ENCODE peak calls at places on chromosomes 13 and 19, in five cellular contexts. B is kidney glomerular epithelial cell; E is T-helper 17 cell; X is stimulated activated CD4-positive, alpha-beta T cell treated with anti-CD3 and anti-CD28 coated beads, Interleukin-2, amount 100 ng/mL, for 4 hours; U is immature natural killer cell. H is an unnamed sample.

GRCh38 chr19:6580313-6580712 is 10.6 kb downstream of the CD70 start:
- DNase-seq in X (no peak), U (no peak), E (no peak), B (peak; percentile 88), H (peak; percentile 97)

GRCh38 chr13:99104396-99104795 is 96.3 kb upstream of the UBAC2 start:
- DNase-seq in B (no peak), E (no peak), X (no peak), U (no peak), H (no peak)

GRCh38 chr13:51549050-51549449 is 35.2 kb upstream of the WDFY2 start:
- DNase-seq in X (no peak), U (no peak), E (no peak), B (no peak), H (no peak)

GRCh38 chr13:104837756-104838155 is 1697.7 kb downstream of the EFNB2 start:
- DNase-seq in B (no peak), U (no peak), X (no peak), E (no peak), H (no peak)

GRCh38 chr13:39929583-39929982 is 274.1 kb downstream of the COG6 start:
- DNase-seq in B (no peak), E (no peak), X (no peak), U (no peak), H (no peak)

GRCh38 chr13:109209526-109209925 is 576.9 kb downstream of the IRS2 start:
- DNase-seq in B (no peak), X (no peak), E (no peak), U (no peak), H (no peak)

GRCh38 chr13:44819245-44819644 is 170.0 kb downstream of the NUFIP1 start:
- DNase-seq in X (no peak), U (no peak), E (no peak), B (peak; percentile 43), H (peak; percentile 72)

GRCh38 chr13:68078874-68079273 is 848.7 kb upstream of the PCDH9 start:
- DNase-seq in B (no peak), X (no peak), U (no peak), E (no peak), H (no peak)

GRCh38 chr19:38880882-38881609 is 3.0 kb upstream of the RINL start:
- DNase-seq in X (no peak), E (no peak), B (no peak), U (no peak), H (no peak)

GRCh38 chr13:97003071-97003470 is 8.8 kb upstream of the OXGR1 start:
- DNase-seq in U (no peak), B (peak; percentile 26), X (no peak), E (no peak), H (peak; percentile 5)

GRCh38 chr19:19338082-19338481 is 17.5 kb downstream of the MAU2 start:
- DNase-seq in B (no peak), X (no peak), U (no peak), E (no peak), H (no peak)

GRCh38 chr19:29400917-29401711 is 124.7 kb upstream of the VSTM2B start:
- DNase-seq in E (no peak), B (peak; percentile 32), X (no peak), U (no peak), H (no peak)

GRCh38 chr13:75364131-75364713 is 117.7 kb downstream of the TBC1D4 start:
- DNase-seq in E (no peak), X (no peak), U (no peak), B (no peak), H (peak; percentile 44)

GRCh38 chr19:39247701-39248664 is 673 bp downstream of the IFNL4 start:
- DNase-seq in E (no peak), X (no peak), U (no peak), B (no peak), H (no peak)

GRCh38 chr13:23462815-23463559 is 29.5 kb upstream of the SACS start:
- DNase-seq in U (no peak), X (no peak), B (no peak), E (no peak), H (peak; percentile 21)

GRCh38 chr19:46944918-46945628 is 74.6 kb upstream of the NPAS1 start:
- DNase-seq in X (no peak), U (no peak), E (no peak), B (no peak), H (no peak)

GRCh38 chr19:13024958-13025653 is 29.8 kb downstream of the NFIX start:
- DNase-seq in X (no peak), B (no peak), E (no peak), U (no peak), H (no peak)

H was measured in RCC 7860.